ENCODE peak calls at places on chromosomes 6 and 20, in five cellular contexts. One of them, this sample, is unnamed.

GRCh38 chr6:2961971-2962370 is 9.4 kb downstream of the SERPINB6 start:
- DNase-seq in dorsolateral prefrontal cortex: no peak
- DNase-seq in thyroid gland: no peak
- DNase-seq in AG09309: no peak
- DNase-seq in choroid plexus epithelial cell: no peak
- DNase-seq in this sample: no peak

GRCh38 chr6:74114428-74114827 is 418.4 kb downstream of the CD109 start:
- DNase-seq in dorsolateral prefrontal cortex: no peak
- DNase-seq in thyroid gland: no peak
- DNase-seq in AG09309: no peak
- DNase-seq in choroid plexus epithelial cell: no peak
- DNase-seq in this sample: no peak

GRCh38 chr6:130307752-130308361 is 58.0 kb upstream of the TMEM200A start:
- DNase-seq in dorsolateral prefrontal cortex: no peak
- DNase-seq in thyroid gland: no peak
- DNase-seq in AG09309: peak
- DNase-seq in choroid plexus epithelial cell: peak
- DNase-seq in this sample: no peak

GRCh38 chr6:5294392-5295211 is 33.3 kb downstream of the FARS2 start:
- DNase-seq in dorsolateral prefrontal cortex: no peak
- DNase-seq in thyroid gland: no peak
- DNase-seq in AG09309: no peak
- DNase-seq in choroid plexus epithelial cell: no peak
- DNase-seq in this sample: no peak

GRCh38 chr6:136723780-136724179 is 68.5 kb downstream of the MAP3K5 start:
- DNase-seq in dorsolateral prefrontal cortex: peak
- DNase-seq in thyroid gland: no peak
- DNase-seq in AG09309: no peak
- DNase-seq in choroid plexus epithelial cell: no peak
- DNase-seq in this sample: no peak

GRCh38 chr6:38215225-38215624 is 395.7 kb downstream of the ZFAND3 start:
- DNase-seq in dorsolateral prefrontal cortex: no peak
- DNase-seq in thyroid gland: peak
- DNase-seq in AG09309: no peak
- DNase-seq in choroid plexus epithelial cell: no peak
- DNase-seq in this sample: no peak

GRCh38 chr6:82924799-82925535 is 140.7 kb downstream of the UBE3D start:
- DNase-seq in dorsolateral prefrontal cortex: no peak
- DNase-seq in thyroid gland: no peak
- DNase-seq in AG09309: peak
- DNase-seq in choroid plexus epithelial cell: peak
- DNase-seq in this sample: no peak

GRCh38 chr20:36093804-36094145 is 60.8 kb upstream of the EPB41L1 start:
- DNase-seq in dorsolateral prefrontal cortex: no peak
- DNase-seq in thyroid gland: no peak
- DNase-seq in AG09309: no peak
- DNase-seq in choroid plexus epithelial cell: no peak
- DNase-seq in this sample: no peak

GRCh38 chr6:14217728-14218637 is 100.4 kb downstream of the CD83 start:
- DNase-seq in dorsolateral prefrontal cortex: no peak
- DNase-seq in thyroid gland: no peak
- DNase-seq in AG09309: no peak
- DNase-seq in choroid plexus epithelial cell: no peak
- DNase-seq in this sample: no peak

GRCh38 chr20:17938889-17939619 is 29.5 kb downstream of the SNX5 start:
- DNase-seq in dorsolateral prefrontal cortex: peak
- DNase-seq in thyroid gland: peak
- DNase-seq in AG09309: no peak
- DNase-seq in choroid plexus epithelial cell: peak
- DNase-seq in this sample: peak

GRCh38 chr6:90401933-90402830 is 105.5 kb upstream of the BACH2 start:
- DNase-seq in dorsolateral prefrontal cortex: no peak
- DNase-seq in thyroid gland: no peak
- DNase-seq in AG09309: no peak
- DNase-seq in choroid plexus epithelial cell: no peak
- DNase-seq in this sample: no peak

GRCh38 chr6:157996918-157997702 is 15.4 kb downstream of the SYNJ2 start:
- DNase-seq in dorsolateral prefrontal cortex: peak
- DNase-seq in thyroid gland: no peak
- DNase-seq in AG09309: no peak
- DNase-seq in choroid plexus epithelial cell: no peak
- DNase-seq in this sample: no peak

GRCh38 chr6:2004888-2005287 is 240.5 kb downstream of the GMDS start:
- DNase-seq in dorsolateral prefrontal cortex: no peak
- DNase-seq in thyroid gland: no peak
- DNase-seq in AG09309: no peak
- DNase-seq in choroid plexus epithelial cell: no peak
- DNase-seq in this sample: no peak

GRCh38 chr6:157981395-157982296 is at the start of gene SYNJ2:
- DNase-seq in dorsolateral prefrontal cortex: peak
- DNase-seq in thyroid gland: peak
- DNase-seq in AG09309: no peak
- DNase-seq in choroid plexus epithelial cell: peak
- DNase-seq in this sample: peak

GRCh38 chr6:10194816-10195639 is 219.8 kb downstream of the TFAP2A start:
- DNase-seq in dorsolateral prefrontal cortex: no peak
- DNase-seq in thyroid gland: no peak
- DNase-seq in AG09309: no peak
- DNase-seq in choroid plexus epithelial cell: no peak
- DNase-seq in this sample: no peak

GRCh38 chr20:55353206-55353605 is 652.1 kb downstream of the CBLN4 start:
- DNase-seq in dorsolateral prefrontal cortex: no peak
- DNase-seq in thyroid gland: no peak
- DNase-seq in AG09309: no peak
- DNase-seq in choroid plexus epithelial cell: no peak
- DNase-seq in this sample: no peak

GRCh38 chr20:37511605-37512275 is 9.3 kb upstream of the NNAT start:
- DNase-seq in dorsolateral prefrontal cortex: no peak
- DNase-seq in thyroid gland: no peak
- DNase-seq in AG09309: peak
- DNase-seq in choroid plexus epithelial cell: peak
- DNase-seq in this sample: no peak

GRCh38 chr20:38304845-38305447 is 990 bp downstream of the BPI start:
- DNase-seq in dorsolateral prefrontal cortex: no peak
- DNase-seq in thyroid gland: no peak
- DNase-seq in AG09309: no peak
- DNase-seq in choroid plexus epithelial cell: peak
- DNase-seq in this sample: no peak

GRCh38 chr6:37209461-37210205 is 39.7 kb downstream of the PIM1 start:
- DNase-seq in dorsolateral prefrontal cortex: no peak
- DNase-seq in thyroid gland: no peak
- DNase-seq in AG09309: no peak
- DNase-seq in choroid plexus epithelial cell: no peak
- DNase-seq in this sample: no peak

GRCh38 chr20:1331101-1331500 is 2.2 kb upstream of the SDCBP2 start:
- DNase-seq in dorsolateral prefrontal cortex: no peak
- DNase-seq in thyroid gland: no peak
- DNase-seq in AG09309: no peak
- DNase-seq in choroid plexus epithelial cell: no peak
- DNase-seq in this sample: no peak

GRCh38 chr6:499617-500016 is 108.1 kb downstream of the IRF4 start:
- DNase-seq in dorsolateral prefrontal cortex: no peak
- DNase-seq in thyroid gland: no peak
- DNase-seq in AG09309: no peak
- DNase-seq in choroid plexus epithelial cell: peak
- DNase-seq in this sample: no peak

GRCh38 chr20:10998476-10998875 is 324.7 kb upstream of the JAG1 start:
- DNase-seq in dorsolateral prefrontal cortex: no peak
- DNase-seq in thyroid gland: no peak
- DNase-seq in AG09309: no peak
- DNase-seq in choroid plexus epithelial cell: no peak
- DNase-seq in this sample: no peak

GRCh38 chr6:98824163-98824906 is 10.0 kb upstream of the POU3F2 start:
- DNase-seq in dorsolateral prefrontal cortex: no peak
- DNase-seq in thyroid gland: no peak
- DNase-seq in AG09309: no peak
- DNase-seq in choroid plexus epithelial cell: no peak
- DNase-seq in this sample: no peak

GRCh38 chr6:20827798-20828197 is 293.5 kb downstream of the CDKAL1 start:
- DNase-seq in dorsolateral prefrontal cortex: no peak
- DNase-seq in thyroid gland: no peak
- DNase-seq in AG09309: peak
- DNase-seq in choroid plexus epithelial cell: peak
- DNase-seq in this sample: no peak

GRCh38 chr20:50625986-50626677 is 65.2 kb downstream of the RIPOR3 start:
- DNase-seq in dorsolateral prefrontal cortex: no peak
- DNase-seq in thyroid gland: peak
- DNase-seq in AG09309: no peak
- DNase-seq in choroid plexus epithelial cell: peak
- DNase-seq in this sample: peak

GRCh38 chr20:23180451-23180921 is 94.4 kb upstream of the CD93 start:
- DNase-seq in dorsolateral prefrontal cortex: no peak
- DNase-seq in thyroid gland: no peak
- DNase-seq in AG09309: no peak
- DNase-seq in choroid plexus epithelial cell: peak
- DNase-seq in this sample: no peak

GRCh38 chr6:170371588-170371987 is 65.0 kb downstream of the FAM120B start:
- DNase-seq in dorsolateral prefrontal cortex: peak
- DNase-seq in thyroid gland: no peak
- DNase-seq in AG09309: no peak
- DNase-seq in choroid plexus epithelial cell: no peak
- DNase-seq in this sample: no peak

GRCh38 chr6:6771964-6772363 is 183.4 kb downstream of the LY86 start:
- DNase-seq in dorsolateral prefrontal cortex: no peak
- DNase-seq in thyroid gland: no peak
- DNase-seq in AG09309: no peak
- DNase-seq in choroid plexus epithelial cell: no peak
- DNase-seq in this sample: no peak

GRCh38 chr6:12516070-12516469 is 200.5 kb upstream of the PHACTR1 start:
- DNase-seq in dorsolateral prefrontal cortex: no peak
- DNase-seq in thyroid gland: no peak
- DNase-seq in AG09309: no peak
- DNase-seq in choroid plexus epithelial cell: peak
- DNase-seq in this sample: no peak

GRCh38 chr6:53956068-53956711 is 155.1 kb upstream of the MLIP start:
- DNase-seq in dorsolateral prefrontal cortex: peak
- DNase-seq in thyroid gland: peak
- DNase-seq in AG09309: peak
- DNase-seq in choroid plexus epithelial cell: peak
- DNase-seq in this sample: no peak

GRCh38 chr6:167492096-167492449 is 167.2 kb downstream of the TTLL2 start:
- DNase-seq in dorsolateral prefrontal cortex: no peak
- DNase-seq in thyroid gland: no peak
- DNase-seq in AG09309: no peak
- DNase-seq in choroid plexus epithelial cell: no peak
- DNase-seq in this sample: no peak

GRCh38 chr6:137493218-137494038 is 766 bp downstream of the OLIG3 start:
- DNase-seq in dorsolateral prefrontal cortex: no peak
- DNase-seq in thyroid gland: peak
- DNase-seq in AG09309: no peak
- DNase-seq in choroid plexus epithelial cell: no peak
- DNase-seq in this sample: no peak

GRCh38 chr20:57400262-57400701 is 9.1 kb downstream of the RBM38 start:
- DNase-seq in dorsolateral prefrontal cortex: no peak
- DNase-seq in thyroid gland: no peak
- DNase-seq in AG09309: no peak
- DNase-seq in choroid plexus epithelial cell: no peak
- DNase-seq in this sample: no peak

GRCh38 chr6:15026832-15027231 is 219.0 kb upstream of the JARID2 start:
- DNase-seq in dorsolateral prefrontal cortex: no peak
- DNase-seq in thyroid gland: no peak
- DNase-seq in AG09309: no peak
- DNase-seq in choroid plexus epithelial cell: peak
- DNase-seq in this sample: no peak

GRCh38 chr6:142459267-142459666 is 157.5 kb downstream of the ADGRG6 start:
- DNase-seq in dorsolateral prefrontal cortex: no peak
- DNase-seq in thyroid gland: no peak
- DNase-seq in AG09309: no peak
- DNase-seq in choroid plexus epithelial cell: peak
- DNase-seq in this sample: no peak

GRCh38 chr20:137668-138131 is 4.7 kb upstream of the DEFB126 start:
- DNase-seq in dorsolateral prefrontal cortex: no peak
- DNase-seq in thyroid gland: no peak
- DNase-seq in AG09309: no peak
- DNase-seq in choroid plexus epithelial cell: peak
- DNase-seq in this sample: no peak
- TF ChIP-seq CTCF in dorsolateral prefrontal cortex: no peak
- TF ChIP-seq CTCF in thyroid gland: no peak
- TF ChIP-seq CTCF in AG09309: peak
- TF ChIP-seq CTCF in choroid plexus epithelial cell: peak
- TF ChIP-seq CTCF in this sample: peak

DNA sequence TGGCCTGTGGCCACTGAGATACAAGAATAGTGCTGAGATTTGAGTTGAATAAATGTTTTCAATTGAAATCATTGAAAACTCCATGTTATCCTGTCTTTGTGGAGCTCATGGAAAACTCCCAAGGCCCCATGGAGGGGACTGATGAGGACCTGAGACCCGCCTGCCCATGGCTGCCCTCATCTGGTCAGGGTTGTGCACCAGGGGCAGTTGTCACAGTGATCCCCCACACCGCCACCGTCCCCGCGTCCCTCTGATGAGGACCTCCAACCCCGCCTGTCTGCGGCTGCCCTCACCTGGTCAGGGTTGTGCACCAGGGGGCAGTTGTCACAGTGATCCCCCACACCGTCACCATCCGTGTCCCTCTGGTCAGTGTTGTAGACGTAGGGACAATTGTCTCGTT is 27.8 kb downstream of the THBS2 start:
- DNase-seq in dorsolateral prefrontal cortex: no peak
- DNase-seq in thyroid gland: no peak
- DNase-seq in AG09309: no peak
- DNase-seq in choroid plexus epithelial cell: no peak
- DNase-seq in this sample: no peak
- TF ChIP-seq CTCF in dorsolateral prefrontal cortex: no peak
- TF ChIP-seq CTCF in thyroid gland: no peak
- TF ChIP-seq CTCF in AG09309: no peak
- TF ChIP-seq CTCF in choroid plexus epithelial cell: peak
- TF ChIP-seq CTCF in this sample: no peak

GRCh38 chr6:51569594-51569993 is 517.8 kb downstream of the PKHD1 start:
- DNase-seq in dorsolateral prefrontal cortex: no peak
- DNase-seq in thyroid gland: no peak
- DNase-seq in AG09309: no peak
- DNase-seq in choroid plexus epithelial cell: no peak
- DNase-seq in this sample: no peak
- TF ChIP-seq CTCF in dorsolateral prefrontal cortex: no peak
- TF ChIP-seq CTCF in thyroid gland: no peak
- TF ChIP-seq CTCF in AG09309: no peak
- TF ChIP-seq CTCF in choroid plexus epithelial cell: no peak
- TF ChIP-seq CTCF in this sample: peak

GRCh38 chr6:33171096-33171888 is 21.0 kb downstream of the COL11A2 start:
- DNase-seq in dorsolateral prefrontal cortex: no peak
- DNase-seq in thyroid gland: no peak
- DNase-seq in AG09309: no peak
- DNase-seq in choroid plexus epithelial cell: no peak
- DNase-seq in this sample: no peak

GRCh38 chr6:33170176-33171095 is 21.8 kb downstream of the COL11A2 start:
- DNase-seq in dorsolateral prefrontal cortex: no peak
- DNase-seq in thyroid gland: no peak
- DNase-seq in AG09309: no peak
- DNase-seq in choroid plexus epithelial cell: no peak
- DNase-seq in this sample: no peak

GRCh38 chr6:33173228-33174180 is 18.8 kb downstream of the COL11A2 start:
- DNase-seq in dorsolateral prefrontal cortex: no peak
- DNase-seq in thyroid gland: no peak
- DNase-seq in AG09309: no peak
- DNase-seq in choroid plexus epithelial cell: no peak
- DNase-seq in this sample: no peak

GRCh38 chr6:33171889-33172203 is 20.4 kb downstream of the COL11A2 start:
- DNase-seq in dorsolateral prefrontal cortex: no peak
- DNase-seq in thyroid gland: no peak
- DNase-seq in AG09309: no peak
- DNase-seq in choroid plexus epithelial cell: no peak
- DNase-seq in this sample: no peak

GRCh38 chr6:33172307-33173227 is 19.7 kb downstream of the COL11A2 start:
- DNase-seq in dorsolateral prefrontal cortex: no peak
- DNase-seq in thyroid gland: no peak
- DNase-seq in AG09309: no peak
- DNase-seq in choroid plexus epithelial cell: peak
- DNase-seq in this sample: peak
- TF ChIP-seq CTCF in dorsolateral prefrontal cortex: no peak
- TF ChIP-seq CTCF in thyroid gland: no peak
- TF ChIP-seq CTCF in AG09309: peak
- TF ChIP-seq CTCF in choroid plexus epithelial cell: peak
- TF ChIP-seq CTCF in this sample: peak